ENCODE peak calls at places on chromosomes 1 and 21, in four cellular contexts. One of them, this sample, is unnamed.

GRCh38 chr21:44517175-44517899 is 22.7 kb downstream of the KRTAP10-1 start:
- DNase-seq in stimulated activated CD4-positive, alpha-beta T cell treated with anti-CD3 and anti-CD28 coated beads, Interleukin-1b, Interleukin-23, amount 100 ng/mL, for 24 hours: no peak
- DNase-seq in HuH-7.5: peak
- DNase-seq in cardiac fibroblast: peak
- DNase-seq in this sample: peak

GRCh38 chr1:1243807-1244191 is 2.7 kb downstream of the C1QTNF12 start:
- DNase-seq in HuH-7.5: no peak
- DNase-seq in stimulated activated CD4-positive, alpha-beta T cell treated with anti-CD3 and anti-CD28 coated beads, Interleukin-1b, Interleukin-23, amount 100 ng/mL, for 24 hours: no peak
- DNase-seq in cardiac fibroblast: no peak
- DNase-seq in this sample: no peak

GRCh38 chr1:63042278-63042677 is 258.3 kb downstream of the ATG4C start:
- DNase-seq in stimulated activated CD4-positive, alpha-beta T cell treated with anti-CD3 and anti-CD28 coated beads, Interleukin-1b, Interleukin-23, amount 100 ng/mL, for 24 hours: no peak
- DNase-seq in cardiac fibroblast: no peak
- DNase-seq in HuH-7.5: no peak
- DNase-seq in this sample: no peak

GRCh38 chr1:183942933-183943693 is 94.4 kb downstream of the COLGALT2 start:
- DNase-seq in stimulated activated CD4-positive, alpha-beta T cell treated with anti-CD3 and anti-CD28 coated beads, Interleukin-1b, Interleukin-23, amount 100 ng/mL, for 24 hours: no peak
- DNase-seq in cardiac fibroblast: peak
- DNase-seq in HuH-7.5: no peak
- DNase-seq in this sample: peak

GRCh38 chr1:4425892-4426291 is 228.5 kb upstream of the AJAP1 start:
- DNase-seq in HuH-7.5: no peak
- DNase-seq in stimulated activated CD4-positive, alpha-beta T cell treated with anti-CD3 and anti-CD28 coated beads, Interleukin-1b, Interleukin-23, amount 100 ng/mL, for 24 hours: no peak
- DNase-seq in cardiac fibroblast: no peak
- DNase-seq in this sample: no peak

GRCh38 chr21:38979271-38980196 is 173.8 kb downstream of the ETS2 start:
- DNase-seq in stimulated activated CD4-positive, alpha-beta T cell treated with anti-CD3 and anti-CD28 coated beads, Interleukin-1b, Interleukin-23, amount 100 ng/mL, for 24 hours: no peak
- DNase-seq in cardiac fibroblast: peak
- DNase-seq in HuH-7.5: no peak
- DNase-seq in this sample: no peak

GRCh38 chr1:67578397-67579020 is 106.5 kb upstream of the GADD45A start:
- DNase-seq in cardiac fibroblast: no peak
- DNase-seq in HuH-7.5: peak
- DNase-seq in stimulated activated CD4-positive, alpha-beta T cell treated with anti-CD3 and anti-CD28 coated beads, Interleukin-1b, Interleukin-23, amount 100 ng/mL, for 24 hours: no peak
- DNase-seq in this sample: no peak

GRCh38 chr1:3902111-3902511 is 2.0 kb upstream of the C1orf174 start:
- DNase-seq in cardiac fibroblast: no peak
- DNase-seq in HuH-7.5: no peak
- DNase-seq in stimulated activated CD4-positive, alpha-beta T cell treated with anti-CD3 and anti-CD28 coated beads, Interleukin-1b, Interleukin-23, amount 100 ng/mL, for 24 hours: no peak
- DNase-seq in this sample: no peak

GRCh38 chr1:228089520-228090380 is 7.2 kb downstream of the ARF1 start:
- DNase-seq in stimulated activated CD4-positive, alpha-beta T cell treated with anti-CD3 and anti-CD28 coated beads, Interleukin-1b, Interleukin-23, amount 100 ng/mL, for 24 hours: no peak
- DNase-seq in cardiac fibroblast: no peak
- DNase-seq in HuH-7.5: no peak
- DNase-seq in this sample: no peak

GRCh38 chr1:3022976-3023375 is 1.7 kb downstream of the ACTRT2 start:
- DNase-seq in stimulated activated CD4-positive, alpha-beta T cell treated with anti-CD3 and anti-CD28 coated beads, Interleukin-1b, Interleukin-23, amount 100 ng/mL, for 24 hours: no peak
- DNase-seq in cardiac fibroblast: no peak
- DNase-seq in HuH-7.5: no peak
- DNase-seq in this sample: no peak

GRCh38 chr1:18109756-18110597 is 2.4 kb downstream of the IGSF21 start:
- DNase-seq in cardiac fibroblast: no peak
- DNase-seq in HuH-7.5: no peak
- DNase-seq in stimulated activated CD4-positive, alpha-beta T cell treated with anti-CD3 and anti-CD28 coated beads, Interleukin-1b, Interleukin-23, amount 100 ng/mL, for 24 hours: no peak
- DNase-seq in this sample: no peak

GRCh38 chr21:35475006-35475405 is 425.9 kb upstream of the RUNX1 start:
- DNase-seq in cardiac fibroblast: peak
- DNase-seq in stimulated activated CD4-positive, alpha-beta T cell treated with anti-CD3 and anti-CD28 coated beads, Interleukin-1b, Interleukin-23, amount 100 ng/mL, for 24 hours: no peak
- DNase-seq in HuH-7.5: no peak
- DNase-seq in this sample: peak

GRCh38 chr21:39660191-39660590 is 47.5 kb downstream of the B3GALT5 start:
- DNase-seq in stimulated activated CD4-positive, alpha-beta T cell treated with anti-CD3 and anti-CD28 coated beads, Interleukin-1b, Interleukin-23, amount 100 ng/mL, for 24 hours: no peak
- DNase-seq in HuH-7.5: no peak
- DNase-seq in cardiac fibroblast: peak
- DNase-seq in this sample: peak

GRCh38 chr1:34332996-34333395 is 156.3 kb downstream of the C1orf94 start:
- DNase-seq in stimulated activated CD4-positive, alpha-beta T cell treated with anti-CD3 and anti-CD28 coated beads, Interleukin-1b, Interleukin-23, amount 100 ng/mL, for 24 hours: no peak
- DNase-seq in cardiac fibroblast: no peak
- DNase-seq in HuH-7.5: no peak
- DNase-seq in this sample: no peak

GRCh38 chr1:234111458-234112142 is 207.1 kb downstream of the SLC35F3 start:
- DNase-seq in HuH-7.5: peak
- DNase-seq in stimulated activated CD4-positive, alpha-beta T cell treated with anti-CD3 and anti-CD28 coated beads, Interleukin-1b, Interleukin-23, amount 100 ng/mL, for 24 hours: no peak
- DNase-seq in cardiac fibroblast: peak
- DNase-seq in this sample: peak

GRCh38 chr1:1616838-1617237 is 1.5 kb downstream of the MIB2 start:
- DNase-seq in HuH-7.5: no peak
- DNase-seq in cardiac fibroblast: no peak
- DNase-seq in stimulated activated CD4-positive, alpha-beta T cell treated with anti-CD3 and anti-CD28 coated beads, Interleukin-1b, Interleukin-23, amount 100 ng/mL, for 24 hours: no peak
- DNase-seq in this sample: no peak

GRCh38 chr21:44865561-44866280 is 7.8 kb downstream of the PTTG1IP start:
- DNase-seq in cardiac fibroblast: no peak
- DNase-seq in HuH-7.5: no peak
- DNase-seq in stimulated activated CD4-positive, alpha-beta T cell treated with anti-CD3 and anti-CD28 coated beads, Interleukin-1b, Interleukin-23, amount 100 ng/mL, for 24 hours: no peak
- DNase-seq in this sample: no peak

GRCh38 chr1:164757627-164758026 is 198.6 kb downstream of the PBX1 start:
- DNase-seq in HuH-7.5: no peak
- DNase-seq in stimulated activated CD4-positive, alpha-beta T cell treated with anti-CD3 and anti-CD28 coated beads, Interleukin-1b, Interleukin-23, amount 100 ng/mL, for 24 hours: no peak
- DNase-seq in cardiac fibroblast: no peak
- DNase-seq in this sample: no peak

GRCh38 chr1:174080819-174081218 is 58.7 kb upstream of the RC3H1 start:
- DNase-seq in HuH-7.5: no peak
- DNase-seq in stimulated activated CD4-positive, alpha-beta T cell treated with anti-CD3 and anti-CD28 coated beads, Interleukin-1b, Interleukin-23, amount 100 ng/mL, for 24 hours: no peak
- DNase-seq in cardiac fibroblast: no peak
- DNase-seq in this sample: no peak

GRCh38 chr21:23223882-23224281 is 2225.7 kb downstream of the NCAM2 start:
- DNase-seq in HuH-7.5: no peak
- DNase-seq in stimulated activated CD4-positive, alpha-beta T cell treated with anti-CD3 and anti-CD28 coated beads, Interleukin-1b, Interleukin-23, amount 100 ng/mL, for 24 hours: no peak
- DNase-seq in cardiac fibroblast: no peak
- DNase-seq in this sample: no peak

GRCh38 chr1:49036700-49037099 is 260.0 kb upstream of the BEND5 start:
- DNase-seq in cardiac fibroblast: no peak
- DNase-seq in HuH-7.5: no peak
- DNase-seq in stimulated activated CD4-positive, alpha-beta T cell treated with anti-CD3 and anti-CD28 coated beads, Interleukin-1b, Interleukin-23, amount 100 ng/mL, for 24 hours: no peak
- DNase-seq in this sample: no peak

GRCh38 chr1:38454236-38454635 is 405.3 kb downstream of the RRAGC start:
- DNase-seq in cardiac fibroblast: no peak
- DNase-seq in HuH-7.5: no peak
- DNase-seq in stimulated activated CD4-positive, alpha-beta T cell treated with anti-CD3 and anti-CD28 coated beads, Interleukin-1b, Interleukin-23, amount 100 ng/mL, for 24 hours: no peak
- DNase-seq in this sample: no peak

GRCh38 chr1:155933591-155934096 is 569 bp downstream of the KHDC4 start:
- DNase-seq in cardiac fibroblast: no peak
- DNase-seq in HuH-7.5: no peak
- DNase-seq in stimulated activated CD4-positive, alpha-beta T cell treated with anti-CD3 and anti-CD28 coated beads, Interleukin-1b, Interleukin-23, amount 100 ng/mL, for 24 hours: no peak
- DNase-seq in this sample: no peak

GRCh38 chr1:44237721-44238457 is 24.6 kb downstream of the DMAP1 start:
- DNase-seq in stimulated activated CD4-positive, alpha-beta T cell treated with anti-CD3 and anti-CD28 coated beads, Interleukin-1b, Interleukin-23, amount 100 ng/mL, for 24 hours: no peak
- DNase-seq in cardiac fibroblast: peak
- DNase-seq in HuH-7.5: no peak
- DNase-seq in this sample: peak

GRCh38 chr1:59976194-59977074 is 49.9 kb upstream of the CYP2J2 start:
- DNase-seq in cardiac fibroblast: peak
- DNase-seq in stimulated activated CD4-positive, alpha-beta T cell treated with anti-CD3 and anti-CD28 coated beads, Interleukin-1b, Interleukin-23, amount 100 ng/mL, for 24 hours: peak
- DNase-seq in HuH-7.5: peak
- DNase-seq in this sample: peak

GRCh38 chr1:26838474-26839338 is 12.2 kb downstream of the ZDHHC18 start:
- DNase-seq in HuH-7.5: no peak
- DNase-seq in stimulated activated CD4-positive, alpha-beta T cell treated with anti-CD3 and anti-CD28 coated beads, Interleukin-1b, Interleukin-23, amount 100 ng/mL, for 24 hours: no peak
- DNase-seq in cardiac fibroblast: no peak
- DNase-seq in this sample: no peak